ENCODE peak calls at places on chromosome 12, in four cellular contexts. Y is IMR-90, L is body of pancreas, T is stomach. E is an unnamed sample.

GRCh38 chr12:96034631-96035282 is 630 bp downstream of the LTA4H start:
- DNase-seq in Y (peak), L (peak), T (no peak), E (peak)

GRCh38 chr12:117750657-117751056 is 218.1 kb downstream of the KSR2 start:
- DNase-seq in Y (no peak), L (no peak), T (no peak), E (no peak)

GRCh38 chr12:24172773-24173447 is 223.4 kb upstream of the SOX5 start:
- DNase-seq in Y (no peak), L (no peak), T (no peak), E (no peak)

GRCh38 chr12:113120670-113121370 is 14.7 kb downstream of the RASAL1 start:
- DNase-seq in Y (no peak), L (no peak), T (no peak), E (no peak)

GRCh38 chr12:78666584-78666983 is 198.0 kb upstream of the SYT1 start:
- DNase-seq in Y (no peak), L (no peak), T (no peak), E (no peak)

GRCh38 chr12:52202361-52203078 is 10.7 kb upstream of the KRT80 start:
- DNase-seq in Y (peak), L (peak), T (no peak), E (no peak)

GRCh38 chr12:130128764-130129735 is 33.2 kb upstream of the FZD10 start:
- DNase-seq in Y (no peak), L (no peak), T (no peak), E (no peak)

GRCh38 chr12:31217356-31218130 is 108.4 kb downstream of the SINHCAF start:
- DNase-seq in Y (no peak), L (no peak), T (no peak), E (no peak)

GRCh38 chr12:83826112-83826511 is 1086.5 kb downstream of the SLC6A15 start:
- DNase-seq in Y (peak), L (peak), T (peak), E (no peak)

GRCh38 chr12:129558036-129558435 is 345.8 kb downstream of the TMEM132D start:
- DNase-seq in Y (no peak), L (no peak), T (no peak), E (no peak)

GRCh38 chr12:124448241-124448954 is 119.0 kb downstream of the NCOR2 start:
- DNase-seq in Y (no peak), L (no peak), T (no peak), E (no peak)

GRCh38 chr12:27034607-27035293 is 12.4 kb downstream of the MED21 start:
- DNase-seq in Y (no peak), L (no peak), T (no peak), E (no peak)

GRCh38 chr12:81255947-81256346 is 178.1 kb downstream of the ACSS3 start:
- DNase-seq in Y (no peak), L (no peak), T (no peak), E (no peak)

GRCh38 chr12:122799635-122800243 is 25.4 kb downstream of the CCDC62 start:
- DNase-seq in Y (no peak), L (no peak), T (no peak), E (no peak)

GRCh38 chr12:79555006-79555925 is 135.5 kb downstream of the PAWR start:
- DNase-seq in Y (peak), L (no peak), T (no peak), E (no peak)

GRCh38 chr12:122160761-122161160 is 13.3 kb downstream of the IL31 start:
- DNase-seq in Y (no peak), L (no peak), T (no peak), E (no peak)

GRCh38 chr12:55930771-55931316 is at the start of gene DGKA:
- DNase-seq in Y (peak), L (peak), T (peak), E (peak)

GRCh38 chr12:107349008-107349747 is 255.8 kb upstream of the CRY1 start:
- DNase-seq in Y (peak), L (peak), T (no peak), E (peak)

GRCh38 chr12:95336387-95337067 is 118.9 kb downstream of the VEZT start:
- DNase-seq in Y (peak), L (peak), T (peak), E (no peak)

GRCh38 chr12:121165316-121165715 is 32.6 kb downstream of the P2RX7 start:
- DNase-seq in Y (no peak), L (peak), T (no peak), E (peak)

GRCh38 chr12:64781374-64782029 is 22.3 kb upstream of the GNS start:
- DNase-seq in Y (no peak), L (peak), T (peak), E (no peak)

GRCh38 chr12:122318607-122319311 is 52.5 kb upstream of the VPS33A start:
- DNase-seq in Y (peak), L (no peak), T (no peak), E (peak)

GRCh38 chr12:29026419-29026818 is 122.7 kb upstream of the FAR2 start:
- DNase-seq in Y (no peak), L (no peak), T (no peak), E (no peak)

GRCh38 chr12:64679487-64679983 is 69.2 kb downstream of the RASSF3 start:
- DNase-seq in Y (peak), L (peak), T (peak), E (peak)

GRCh38 chr12:100348657-100349454 is 8.0 kb upstream of the SLC17A8 start:
- DNase-seq in Y (peak), L (no peak), T (no peak), E (no peak)

GRCh38 chr12:11513288-11513687 is 117.9 kb upstream of the PRB2 start:
- DNase-seq in Y (no peak), L (no peak), T (no peak), E (no peak)

GRCh38 chr12:6778212-6778570 is 5.9 kb downstream of the LAG3 start:
- DNase-seq in Y (no peak), L (no peak), T (no peak), E (no peak)

GRCh38 chr12:6777386-6777785 is 5.1 kb downstream of the LAG3 start:
- DNase-seq in Y (no peak), L (no peak), T (no peak), E (no peak)

GRCh38 chr12:6780573-6780972 is 8.3 kb downstream of the LAG3 start:
- DNase-seq in Y (no peak), L (no peak), T (no peak), E (no peak)

GRCh38 chr12:6779667-6780459 is 7.5 kb downstream of the LAG3 start:
- DNase-seq in Y (no peak), L (no peak), T (no peak), E (no peak)

GRCh38 chr12:6778571-6779550 is 6.5 kb downstream of the LAG3 start:
- DNase-seq in Y (peak), L (peak), T (peak), E (peak)
- TF ChIP-seq POLR2A in Y (peak), L (no peak), T (no peak), E (no peak)

GRCh38 chr12:101856030-101856429 is 21.4 kb upstream of the DRAM1 start:
- DNase-seq in Y (no peak), L (no peak), T (no peak), E (no peak)

GRCh38 chr12:101857043-101857558 is 20.3 kb upstream of the DRAM1 start:
- DNase-seq in Y (peak), L (no peak), T (no peak), E (no peak)

GRCh38 chr12:101852998-101853397 is 22.2 kb upstream of the GNPTAB start:
- DNase-seq in Y (no peak), L (no peak), T (no peak), E (no peak)

GRCh38 chr12:101855364-101855884 is 22.0 kb upstream of the DRAM1 start:
- DNase-seq in Y (peak), L (no peak), T (no peak), E (no peak)

GRCh38 chr12:101854747-101855146 is 22.6 kb upstream of the DRAM1 start:
- DNase-seq in Y (no peak), L (no peak), T (no peak), E (no peak)
- TF ChIP-seq POLR2A in Y (no peak), L (no peak), T (no peak), E (no peak)

GRCh38 chr12:53996886-53997217 is 3.1 kb upstream of the HOXC9 start:
- DNase-seq in Y (no peak), L (no peak), T (no peak), E (no peak)

GRCh38 chr12:53994691-53995310 is 5.2 kb upstream of the HOXC9 start:
- DNase-seq in Y (no peak), L (no peak), T (no peak), E (no peak)

GRCh38 chr12:53994268-53994690 is 5.7 kb upstream of the HOXC9 start:
- DNase-seq in Y (no peak), L (no peak), T (no peak), E (no peak)

GRCh38 chr12:53996188-53996885 is 3.6 kb upstream of the HOXC9 start:
- DNase-seq in Y (no peak), L (no peak), T (no peak), E (no peak)

DNA sequence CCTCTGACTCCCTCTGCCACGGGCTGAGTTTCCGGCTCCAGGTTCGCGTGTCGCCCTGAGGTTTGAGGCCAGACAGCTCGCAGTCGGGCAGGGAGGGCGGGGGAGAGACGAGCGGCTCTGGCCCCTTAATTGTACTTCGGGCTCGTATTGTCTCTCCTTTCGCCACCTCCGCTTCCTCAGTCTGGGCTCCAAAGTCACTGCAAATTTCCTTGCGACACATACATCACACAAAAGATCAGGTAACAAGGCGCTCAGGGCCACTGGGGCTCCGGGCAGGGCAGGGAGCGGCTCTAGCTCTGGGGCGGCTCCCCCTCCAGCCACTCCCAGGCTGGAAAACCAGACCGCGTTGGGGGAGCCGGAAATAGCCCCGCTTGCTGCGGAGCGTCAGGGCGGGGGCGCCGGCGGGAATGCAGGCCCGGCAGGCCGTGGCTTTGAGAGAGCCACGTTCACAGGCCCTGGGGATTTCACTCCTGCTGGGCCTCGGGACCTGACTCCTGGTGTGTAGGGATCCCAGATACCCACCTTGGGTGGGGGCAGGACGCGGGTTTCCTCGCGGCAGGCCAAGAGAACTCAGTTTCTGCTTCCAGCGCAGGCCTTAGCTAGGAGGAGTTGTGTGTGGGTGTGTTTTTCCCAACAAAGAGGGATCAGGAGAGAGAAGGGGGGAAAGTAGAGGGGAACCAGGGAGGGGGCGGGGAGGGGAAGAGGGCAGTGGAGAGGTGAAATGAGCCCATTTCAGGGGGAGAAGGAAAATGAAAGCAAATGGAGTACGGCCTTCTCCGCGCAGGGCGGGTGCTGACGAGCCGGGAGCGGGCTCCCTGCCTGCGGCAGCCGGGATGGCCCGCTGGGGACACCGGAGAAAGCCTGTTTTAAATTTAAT is 4.4 kb upstream of the HOXC9 start:
- DNase-seq in Y (no peak), L (no peak), T (peak), E (no peak)
- TF ChIP-seq POLR2A in Y (no peak), L (no peak), T (no peak), E (peak)

GRCh38 chr12:537772-538171 is 78.0 kb downstream of the B4GALNT3 start:
- DNase-seq in Y (no peak), L (peak), T (peak), E (no peak)
- TF ChIP-seq POLR2A in Y (no peak), L (no peak), T (no peak), E (no peak)

DNA sequence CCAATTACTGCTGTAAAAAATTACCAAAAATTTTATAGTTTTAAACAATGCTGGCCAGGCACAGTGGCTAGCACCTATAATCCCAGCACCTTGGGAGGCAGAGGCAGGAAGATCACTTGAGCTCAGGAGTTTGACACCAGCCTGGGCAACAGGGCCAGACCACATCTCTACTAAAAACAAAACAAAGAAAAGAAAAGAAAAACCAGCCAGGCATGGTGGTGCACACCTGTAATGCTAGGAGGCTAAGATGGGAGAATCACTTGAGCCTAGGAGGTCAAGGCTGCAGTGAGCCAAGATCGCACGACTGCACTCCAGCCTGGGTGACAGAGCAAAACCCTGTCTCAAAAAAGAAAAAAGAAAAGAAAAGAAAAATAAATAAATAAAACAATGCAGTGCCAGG is 54.0 kb upstream of the ARID2 start:
- DNase-seq in Y (no peak), L (no peak), T (no peak), E (no peak)
- TF ChIP-seq POLR2A in Y (no peak), L (no peak), T (no peak), E (no peak)

GRCh38 chr12:116508145-116509121 is 50.7 kb upstream of the MAP1LC3B2 start:
- DNase-seq in Y (no peak), L (no peak), T (no peak), E (no peak)
- TF ChIP-seq POLR2A in Y (no peak), L (no peak), T (no peak), E (peak)

E was measured in H54.